ENCODE peak calls at places on chromosomes 11 and 22, in seven cellular contexts. One of them, this sample, is unnamed.

GRCh38 chr22:44719586-44720368 is 17.8 kb downstream of the PRR5 start:
- DNase-seq in breast epithelium: no peak
- DNase-seq in astrocyte of the spinal cord: no peak
- DNase-seq in omental fat pad: no peak
- DNase-seq in K562: no peak
- DNase-seq in A549: no peak
- DNase-seq in mesothelial cell of epicardium: peak; percentile 67
- DNase-seq in this sample: no peak

GRCh38 chr22:44391026-44391425 is 78.3 kb upstream of the SHISAL1 start:
- DNase-seq in breast epithelium: peak; percentile 15
- DNase-seq in astrocyte of the spinal cord: no peak
- DNase-seq in omental fat pad: peak; percentile 0
- DNase-seq in K562: no peak
- DNase-seq in A549: no peak
- DNase-seq in mesothelial cell of epicardium: no peak
- DNase-seq in this sample: no peak

GRCh38 chr22:21685164-21685513 is 19.3 kb downstream of the PPIL2 start:
- DNase-seq in breast epithelium: no peak
- DNase-seq in astrocyte of the spinal cord: no peak
- DNase-seq in omental fat pad: no peak
- DNase-seq in K562: no peak
- DNase-seq in A549: no peak
- DNase-seq in mesothelial cell of epicardium: no peak
- DNase-seq in this sample: no peak

GRCh38 chr11:118618115-118618990 is 10.9 kb downstream of the PHLDB1 start:
- DNase-seq in breast epithelium: peak; percentile 64
- DNase-seq in astrocyte of the spinal cord: peak; percentile 81
- DNase-seq in omental fat pad: no peak
- DNase-seq in K562: no peak
- DNase-seq in A549: no peak
- DNase-seq in mesothelial cell of epicardium: no peak
- DNase-seq in this sample: no peak

GRCh38 chr22:20422965-20423635 is 14.5 kb downstream of the SCARF2 start:
- DNase-seq in breast epithelium: no peak
- DNase-seq in astrocyte of the spinal cord: no peak
- DNase-seq in omental fat pad: no peak
- DNase-seq in K562: no peak
- DNase-seq in A549: no peak
- DNase-seq in mesothelial cell of epicardium: no peak
- DNase-seq in this sample: no peak

GRCh38 chr11:1852885-1853284 is at the start of gene LSP1:
- DNase-seq in breast epithelium: no peak
- DNase-seq in astrocyte of the spinal cord: no peak
- DNase-seq in omental fat pad: no peak
- DNase-seq in K562: no peak
- DNase-seq in A549: no peak
- DNase-seq in mesothelial cell of epicardium: no peak
- DNase-seq in this sample: no peak

GRCh38 chr22:44988671-44989070 is 21.1 kb downstream of the PHF21B start:
- DNase-seq in breast epithelium: no peak
- DNase-seq in astrocyte of the spinal cord: no peak
- DNase-seq in omental fat pad: no peak
- DNase-seq in K562: no peak
- DNase-seq in A549: no peak
- DNase-seq in mesothelial cell of epicardium: no peak
- DNase-seq in this sample: no peak

GRCh38 chr22:19638282-19639015 is 75.9 kb upstream of the SEPTIN5 start:
- DNase-seq in breast epithelium: no peak
- DNase-seq in astrocyte of the spinal cord: no peak
- DNase-seq in omental fat pad: no peak
- DNase-seq in K562: no peak
- DNase-seq in A549: no peak
- DNase-seq in mesothelial cell of epicardium: no peak
- DNase-seq in this sample: no peak

GRCh38 chr22:35872451-35872850 is 154.8 kb downstream of the APOL5 start:
- DNase-seq in breast epithelium: no peak
- DNase-seq in astrocyte of the spinal cord: no peak
- DNase-seq in omental fat pad: no peak
- DNase-seq in K562: no peak
- DNase-seq in A549: no peak
- DNase-seq in mesothelial cell of epicardium: no peak
- DNase-seq in this sample: no peak

GRCh38 chr22:24500251-24500820 is 5.2 kb downstream of the UPB1 start:
- DNase-seq in breast epithelium: no peak
- DNase-seq in astrocyte of the spinal cord: no peak
- DNase-seq in omental fat pad: no peak
- DNase-seq in K562: no peak
- DNase-seq in A549: no peak
- DNase-seq in mesothelial cell of epicardium: no peak
- DNase-seq in this sample: peak; percentile 70

GRCh38 chr22:45855961-45856360 is 121.0 kb downstream of the WNT7B start:
- DNase-seq in breast epithelium: no peak
- DNase-seq in astrocyte of the spinal cord: no peak
- DNase-seq in omental fat pad: no peak
- DNase-seq in K562: no peak
- DNase-seq in A549: no peak
- DNase-seq in mesothelial cell of epicardium: no peak
- DNase-seq in this sample: no peak

GRCh38 chr11:9802291-9802861 is 138.5 kb downstream of the SWAP70 start:
- DNase-seq in breast epithelium: no peak
- DNase-seq in astrocyte of the spinal cord: peak; percentile 83
- DNase-seq in omental fat pad: no peak
- DNase-seq in K562: no peak
- DNase-seq in A549: no peak
- DNase-seq in mesothelial cell of epicardium: no peak
- DNase-seq in this sample: no peak

GRCh38 chr11:10204021-10204420 is 90.0 kb downstream of the SBF2 start:
- DNase-seq in breast epithelium: no peak
- DNase-seq in astrocyte of the spinal cord: no peak
- DNase-seq in omental fat pad: no peak
- DNase-seq in K562: no peak
- DNase-seq in A549: no peak
- DNase-seq in mesothelial cell of epicardium: no peak
- DNase-seq in this sample: no peak

GRCh38 chr11:120696597-120696996 is 185.0 kb downstream of the GRIK4 start:
- DNase-seq in breast epithelium: no peak
- DNase-seq in astrocyte of the spinal cord: no peak
- DNase-seq in omental fat pad: no peak
- DNase-seq in K562: peak; percentile 20
- DNase-seq in A549: no peak
- DNase-seq in mesothelial cell of epicardium: no peak
- DNase-seq in this sample: no peak

GRCh38 chr22:31326877-31327276 is 19.3 kb downstream of the PATZ1 start:
- DNase-seq in breast epithelium: no peak
- DNase-seq in astrocyte of the spinal cord: no peak
- DNase-seq in omental fat pad: no peak
- DNase-seq in K562: no peak
- DNase-seq in A549: no peak
- DNase-seq in mesothelial cell of epicardium: no peak
- DNase-seq in this sample: no peak

GRCh38 chr11:17543574-17544180 is 539 bp downstream of the USH1C start:
- DNase-seq in breast epithelium: no peak
- DNase-seq in astrocyte of the spinal cord: no peak
- DNase-seq in omental fat pad: no peak
- DNase-seq in K562: no peak
- DNase-seq in A549: no peak
- DNase-seq in mesothelial cell of epicardium: no peak
- DNase-seq in this sample: no peak

GRCh38 chr11:65132238-65132987 is 1.9 kb downstream of the SYVN1 start:
- DNase-seq in breast epithelium: no peak
- DNase-seq in astrocyte of the spinal cord: no peak
- DNase-seq in omental fat pad: no peak
- DNase-seq in K562: no peak
- DNase-seq in A549: no peak
- DNase-seq in mesothelial cell of epicardium: no peak
- DNase-seq in this sample: no peak

DNA sequence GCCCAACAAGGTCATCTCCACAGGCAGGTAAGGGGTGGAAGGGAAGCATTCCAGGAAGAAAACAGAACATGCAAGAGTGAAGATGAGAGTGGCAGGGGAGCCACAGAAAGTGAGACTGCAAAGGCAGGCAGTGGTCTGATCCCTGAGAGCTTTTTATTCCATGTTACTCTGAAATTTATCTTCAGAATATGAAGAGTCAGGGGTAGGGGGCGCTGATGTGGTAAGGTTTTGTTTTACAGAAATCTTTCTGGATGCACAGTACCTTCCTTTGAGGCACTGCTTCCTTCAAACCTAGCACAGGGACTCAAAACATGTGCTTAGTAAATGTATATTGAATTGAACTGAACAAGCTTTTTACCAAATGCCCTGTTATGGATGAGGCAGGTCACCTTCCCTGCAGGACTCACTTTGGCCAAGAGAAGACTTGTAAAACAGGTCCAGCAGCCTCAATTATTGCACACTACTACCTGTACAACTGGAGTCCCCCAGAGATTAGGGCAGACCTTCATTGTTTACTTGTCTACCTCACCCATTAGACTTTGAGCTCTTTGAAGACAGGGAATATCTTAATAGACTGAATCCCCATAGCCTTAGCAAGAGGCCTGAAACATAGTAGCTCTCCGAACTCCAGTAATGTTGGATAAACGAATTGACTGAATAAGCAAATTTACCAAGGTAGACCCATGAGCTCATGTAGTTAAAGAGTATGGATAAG is 2.2 kb downstream of the PAK1 start:
- DNase-seq in breast epithelium: no peak
- DNase-seq in astrocyte of the spinal cord: no peak
- DNase-seq in omental fat pad: no peak
- DNase-seq in K562: no peak
- DNase-seq in A549: peak; percentile 15
- DNase-seq in mesothelial cell of epicardium: no peak
- DNase-seq in this sample: no peak
- TF ChIP-seq CTCF in breast epithelium: no peak
- TF ChIP-seq CTCF in astrocyte of the spinal cord: peak; percentile 22
- TF ChIP-seq CTCF in omental fat pad: no peak
- TF ChIP-seq CTCF in K562: no peak
- TF ChIP-seq CTCF in A549: peak; percentile 35
- TF ChIP-seq CTCF in mesothelial cell of epicardium: peak; percentile 33
- TF ChIP-seq CTCF in this sample: no peak

DNA sequence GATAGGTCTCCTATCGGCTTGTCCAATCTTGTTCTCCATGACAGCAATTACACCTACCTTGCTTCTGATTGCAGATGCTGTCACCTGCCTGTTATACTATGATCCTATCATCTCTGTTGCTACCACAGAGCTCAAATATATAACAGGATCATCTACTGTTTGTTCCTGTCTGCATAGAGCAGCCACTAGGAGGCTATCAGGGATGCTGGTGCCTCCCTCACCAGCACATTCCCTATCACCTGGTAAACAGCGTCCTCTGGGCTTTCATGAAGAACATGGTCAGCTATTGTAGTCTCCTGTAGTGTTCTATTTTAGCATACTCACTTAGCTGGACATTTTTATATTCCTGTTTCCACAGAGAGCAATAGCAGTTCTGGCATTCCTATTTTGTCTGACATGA is 87.8 kb upstream of the FAT3 start:
- DNase-seq in breast epithelium: no peak
- DNase-seq in astrocyte of the spinal cord: no peak
- DNase-seq in omental fat pad: no peak
- DNase-seq in K562: no peak
- DNase-seq in A549: no peak
- DNase-seq in mesothelial cell of epicardium: no peak
- DNase-seq in this sample: no peak
- TF ChIP-seq CTCF in breast epithelium: no peak
- TF ChIP-seq CTCF in astrocyte of the spinal cord: no peak
- TF ChIP-seq CTCF in omental fat pad: no peak
- TF ChIP-seq CTCF in K562: peak; percentile 34
- TF ChIP-seq CTCF in A549: peak; percentile 16
- TF ChIP-seq CTCF in mesothelial cell of epicardium: no peak
- TF ChIP-seq CTCF in this sample: no peak

DNA sequence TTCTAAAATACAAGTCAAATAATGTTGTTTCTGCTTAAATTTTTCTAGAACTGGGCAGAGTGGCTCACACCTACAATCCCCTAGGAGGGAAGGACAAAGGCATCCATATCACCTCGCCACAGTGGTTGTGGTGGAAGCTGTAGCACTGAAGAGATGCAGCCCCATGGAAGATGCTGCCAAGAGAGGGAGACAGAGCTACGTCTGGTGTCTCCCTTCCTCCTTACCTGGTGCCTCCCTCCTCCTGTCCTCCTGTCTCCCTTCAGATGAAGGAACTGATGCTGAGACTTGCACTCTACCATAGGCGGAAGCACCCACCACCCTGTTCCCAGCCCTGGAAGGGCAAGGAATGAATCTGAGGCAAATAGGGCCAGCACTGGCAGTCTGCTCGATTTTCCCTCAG is 22.3 kb downstream of the MMP27 start:
- DNase-seq in breast epithelium: no peak
- DNase-seq in astrocyte of the spinal cord: no peak
- DNase-seq in omental fat pad: no peak
- DNase-seq in K562: no peak
- DNase-seq in A549: no peak
- DNase-seq in mesothelial cell of epicardium: no peak
- DNase-seq in this sample: no peak
- TF ChIP-seq CTCF in breast epithelium: no peak
- TF ChIP-seq CTCF in astrocyte of the spinal cord: no peak
- TF ChIP-seq CTCF in omental fat pad: no peak
- TF ChIP-seq CTCF in K562: no peak
- TF ChIP-seq CTCF in A549: no peak
- TF ChIP-seq CTCF in mesothelial cell of epicardium: no peak
- TF ChIP-seq CTCF in this sample: no peak

DNA sequence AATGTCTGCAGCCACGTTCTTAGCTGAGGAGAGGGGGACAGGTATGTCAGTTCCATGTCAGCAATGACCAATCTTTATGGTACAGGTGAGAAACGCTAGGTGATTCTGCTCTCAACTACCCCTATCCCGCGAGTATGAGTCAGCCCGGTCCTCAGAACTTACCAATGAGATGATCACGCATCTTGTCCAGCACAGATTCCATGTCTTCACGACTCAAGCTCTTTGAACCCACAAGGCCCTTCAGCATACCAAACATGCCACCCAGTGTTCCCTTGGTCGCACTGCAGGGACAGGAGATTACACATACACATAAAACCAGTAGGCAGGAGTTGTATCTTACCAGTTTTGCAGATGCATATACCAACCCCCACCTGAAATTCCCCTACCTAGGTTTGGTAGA is 2.9 kb downstream of the SRPRA start:
- DNase-seq in breast epithelium: no peak
- DNase-seq in astrocyte of the spinal cord: no peak
- DNase-seq in omental fat pad: no peak
- DNase-seq in K562: no peak
- DNase-seq in A549: peak; percentile 8
- DNase-seq in mesothelial cell of epicardium: no peak
- DNase-seq in this sample: no peak
- TF ChIP-seq CTCF in breast epithelium: no peak
- TF ChIP-seq CTCF in astrocyte of the spinal cord: no peak
- TF ChIP-seq CTCF in omental fat pad: no peak
- TF ChIP-seq CTCF in K562: peak; percentile 17
- TF ChIP-seq CTCF in A549: no peak
- TF ChIP-seq CTCF in mesothelial cell of epicardium: no peak
- TF ChIP-seq CTCF in this sample: no peak